ENCODE peak calls at places on chromosome 1, in eight cellular contexts. One of them, this sample, is unnamed.
A peak's percentile ranks its signal among the peaks of the same experiment; 100 is the strongest.

GRCh38 chr1:9593492-9594465 is 5.1 kb downstream of the TMEM201 start:
- DNase-seq in activated gamma-delta T cell: no peak
- DNase-seq in activated naive CD8-positive, alpha-beta T cell treated with anti-CD3 and anti-CD28 coated beads, Interleukin-2, amount 50 U/mL, for 24 hours: peak; percentile 59
- DNase-seq in ovary: no peak
- DNase-seq in HuH-7: peak; percentile 66
- DNase-seq in WTC11: peak; percentile 79
- DNase-seq in coronary artery: no peak
- DNase-seq in sigmoid colon: peak; percentile 80
- DNase-seq in this sample: peak; percentile 37

GRCh38 chr1:89254658-89255287 is 17.9 kb downstream of the GBP5 start:
- DNase-seq in activated gamma-delta T cell: no peak
- DNase-seq in activated naive CD8-positive, alpha-beta T cell treated with anti-CD3 and anti-CD28 coated beads, Interleukin-2, amount 50 U/mL, for 24 hours: no peak
- DNase-seq in ovary: no peak
- DNase-seq in HuH-7: no peak
- DNase-seq in WTC11: no peak
- DNase-seq in coronary artery: no peak
- DNase-seq in sigmoid colon: no peak
- DNase-seq in this sample: no peak

GRCh38 chr1:58316141-58316540 is 230.4 kb downstream of the OMA1 start:
- DNase-seq in activated gamma-delta T cell: no peak
- DNase-seq in activated naive CD8-positive, alpha-beta T cell treated with anti-CD3 and anti-CD28 coated beads, Interleukin-2, amount 50 U/mL, for 24 hours: no peak
- DNase-seq in ovary: no peak
- DNase-seq in HuH-7: no peak
- DNase-seq in WTC11: no peak
- DNase-seq in coronary artery: no peak
- DNase-seq in sigmoid colon: no peak
- DNase-seq in this sample: no peak

GRCh38 chr1:225146478-225146877 is 217.0 kb downstream of the DNAH14 start:
- DNase-seq in activated gamma-delta T cell: no peak
- DNase-seq in activated naive CD8-positive, alpha-beta T cell treated with anti-CD3 and anti-CD28 coated beads, Interleukin-2, amount 50 U/mL, for 24 hours: no peak
- DNase-seq in ovary: no peak
- DNase-seq in HuH-7: peak; percentile 7
- DNase-seq in WTC11: peak; percentile 20
- DNase-seq in coronary artery: no peak
- DNase-seq in sigmoid colon: no peak
- DNase-seq in this sample: no peak

GRCh38 chr1:51344602-51345299 is 14.4 kb upstream of the TTC39A start:
- DNase-seq in activated gamma-delta T cell: no peak
- DNase-seq in activated naive CD8-positive, alpha-beta T cell treated with anti-CD3 and anti-CD28 coated beads, Interleukin-2, amount 50 U/mL, for 24 hours: no peak
- DNase-seq in ovary: no peak
- DNase-seq in HuH-7: peak; percentile 67
- DNase-seq in WTC11: peak; percentile 64
- DNase-seq in coronary artery: no peak
- DNase-seq in sigmoid colon: no peak
- DNase-seq in this sample: no peak

GRCh38 chr1:196317535-196318522 is 290.4 kb downstream of the KCNT2 start:
- DNase-seq in activated gamma-delta T cell: no peak
- DNase-seq in activated naive CD8-positive, alpha-beta T cell treated with anti-CD3 and anti-CD28 coated beads, Interleukin-2, amount 50 U/mL, for 24 hours: no peak
- DNase-seq in ovary: peak; percentile 56
- DNase-seq in HuH-7: no peak
- DNase-seq in WTC11: peak; percentile 32
- DNase-seq in coronary artery: no peak
- DNase-seq in sigmoid colon: no peak
- DNase-seq in this sample: no peak

GRCh38 chr1:101371259-101371658 is 134.4 kb downstream of the S1PR1 start:
- DNase-seq in activated gamma-delta T cell: no peak
- DNase-seq in activated naive CD8-positive, alpha-beta T cell treated with anti-CD3 and anti-CD28 coated beads, Interleukin-2, amount 50 U/mL, for 24 hours: no peak
- DNase-seq in ovary: no peak
- DNase-seq in HuH-7: no peak
- DNase-seq in WTC11: no peak
- DNase-seq in coronary artery: no peak
- DNase-seq in sigmoid colon: no peak
- DNase-seq in this sample: peak; percentile 59

GRCh38 chr1:240608707-240609106 is 3.2 kb downstream of the GREM2 start:
- DNase-seq in activated gamma-delta T cell: no peak
- DNase-seq in activated naive CD8-positive, alpha-beta T cell treated with anti-CD3 and anti-CD28 coated beads, Interleukin-2, amount 50 U/mL, for 24 hours: no peak
- DNase-seq in ovary: no peak
- DNase-seq in HuH-7: no peak
- DNase-seq in WTC11: peak; percentile 22
- DNase-seq in coronary artery: no peak
- DNase-seq in sigmoid colon: no peak
- DNase-seq in this sample: no peak

GRCh38 chr1:41368801-41369200 is 7.6 kb downstream of the FOXO6 start:
- DNase-seq in activated gamma-delta T cell: no peak
- DNase-seq in activated naive CD8-positive, alpha-beta T cell treated with anti-CD3 and anti-CD28 coated beads, Interleukin-2, amount 50 U/mL, for 24 hours: no peak
- DNase-seq in ovary: peak; percentile 46
- DNase-seq in HuH-7: no peak
- DNase-seq in WTC11: peak; percentile 10
- DNase-seq in coronary artery: no peak
- DNase-seq in sigmoid colon: no peak
- DNase-seq in this sample: no peak

GRCh38 chr1:230140221-230141001 is 73.4 kb downstream of the GALNT2 start:
- DNase-seq in activated gamma-delta T cell: no peak
- DNase-seq in activated naive CD8-positive, alpha-beta T cell treated with anti-CD3 and anti-CD28 coated beads, Interleukin-2, amount 50 U/mL, for 24 hours: no peak
- DNase-seq in ovary: peak; percentile 57
- DNase-seq in HuH-7: no peak
- DNase-seq in WTC11: no peak
- DNase-seq in coronary artery: no peak
- DNase-seq in sigmoid colon: peak; percentile 80
- DNase-seq in this sample: no peak

GRCh38 chr1:2046225-2046917 is 3.8 kb upstream of the PRKCZ start:
- DNase-seq in activated gamma-delta T cell: no peak
- DNase-seq in activated naive CD8-positive, alpha-beta T cell treated with anti-CD3 and anti-CD28 coated beads, Interleukin-2, amount 50 U/mL, for 24 hours: peak; percentile 78
- DNase-seq in ovary: no peak
- DNase-seq in HuH-7: peak; percentile 96
- DNase-seq in WTC11: peak; percentile 91
- DNase-seq in coronary artery: no peak
- DNase-seq in sigmoid colon: no peak
- DNase-seq in this sample: no peak

GRCh38 chr1:176187001-176187400 is 20.1 kb downstream of the COP1 start:
- DNase-seq in activated gamma-delta T cell: no peak
- DNase-seq in activated naive CD8-positive, alpha-beta T cell treated with anti-CD3 and anti-CD28 coated beads, Interleukin-2, amount 50 U/mL, for 24 hours: no peak
- DNase-seq in ovary: no peak
- DNase-seq in HuH-7: no peak
- DNase-seq in WTC11: no peak
- DNase-seq in coronary artery: no peak
- DNase-seq in sigmoid colon: no peak
- DNase-seq in this sample: no peak

GRCh38 chr1:59360170-59360569 is 63.3 kb downstream of the FGGY start:
- DNase-seq in activated gamma-delta T cell: no peak
- DNase-seq in activated naive CD8-positive, alpha-beta T cell treated with anti-CD3 and anti-CD28 coated beads, Interleukin-2, amount 50 U/mL, for 24 hours: no peak
- DNase-seq in ovary: peak; percentile 48
- DNase-seq in HuH-7: no peak
- DNase-seq in WTC11: no peak
- DNase-seq in coronary artery: no peak
- DNase-seq in sigmoid colon: no peak
- DNase-seq in this sample: peak; percentile 47

GRCh38 chr1:184685116-184685515 is 69.5 kb downstream of the EDEM3 start:
- DNase-seq in activated gamma-delta T cell: no peak
- DNase-seq in activated naive CD8-positive, alpha-beta T cell treated with anti-CD3 and anti-CD28 coated beads, Interleukin-2, amount 50 U/mL, for 24 hours: no peak
- DNase-seq in ovary: no peak
- DNase-seq in HuH-7: no peak
- DNase-seq in WTC11: no peak
- DNase-seq in coronary artery: no peak
- DNase-seq in sigmoid colon: no peak
- DNase-seq in this sample: no peak

GRCh38 chr1:22814176-22815042 is 103.8 kb downstream of the EPHB2 start:
- DNase-seq in activated gamma-delta T cell: no peak
- DNase-seq in activated naive CD8-positive, alpha-beta T cell treated with anti-CD3 and anti-CD28 coated beads, Interleukin-2, amount 50 U/mL, for 24 hours: no peak
- DNase-seq in ovary: peak; percentile 91
- DNase-seq in HuH-7: no peak
- DNase-seq in WTC11: no peak
- DNase-seq in coronary artery: no peak
- DNase-seq in sigmoid colon: peak; percentile 96
- DNase-seq in this sample: peak; percentile 38